ENCODE peak calls at places on chromosomes 3 and 15, in five cellular contexts. L is CD8-positive, alpha-beta T cell; Y is left ventricle myocardium inferior; C is WERI-Rb-1; J is tibial nerve. G is an unnamed sample.

GRCh38 chr3:138173769-138174420 is 826 bp downstream of the DBR1 start:
- DNase-seq in L (no peak), Y (no peak), C (no peak), J (no peak), G (peak; percentile 38)

GRCh38 chr15:60001642-60002527 is 2.2 kb upstream of the FOXB1 start:
- DNase-seq in L (no peak), Y (no peak), C (no peak), J (no peak), G (no peak)

GRCh38 chr15:39219608-39220007 is 361.3 kb upstream of the THBS1 start:
- DNase-seq in L (no peak), Y (no peak), C (no peak), J (no peak), G (no peak)

GRCh38 chr3:171784387-171784786 is 25.9 kb downstream of the PLD1 start:
- DNase-seq in L (no peak), Y (no peak), C (no peak), J (no peak), G (no peak)

GRCh38 chr3:2535206-2535605 is 436.5 kb downstream of the CNTN4 start:
- DNase-seq in L (no peak), Y (no peak), C (no peak), J (no peak), G (no peak)

GRCh38 chr3:147458995-147459704 is 50.0 kb downstream of the ZIC1 start:
- DNase-seq in L (no peak), Y (no peak), C (no peak), J (no peak), G (no peak)

GRCh38 chr15:88529021-88529630 is 17.4 kb downstream of the DET1 start:
- DNase-seq in L (no peak), Y (no peak), C (no peak), J (no peak), G (no peak)

GRCh38 chr15:85558747-85559327 is 178.4 kb downstream of the AKAP13 start:
- DNase-seq in L (no peak), Y (no peak), C (no peak), J (no peak), G (no peak)

GRCh38 chr3:169026543-169027181 is 636.9 kb downstream of the MECOM start:
- DNase-seq in L (no peak), Y (no peak), C (no peak), J (no peak), G (no peak)

GRCh38 chr15:86620636-86621349 is 541.1 kb downstream of the AGBL1 start:
- DNase-seq in L (no peak), Y (no peak), C (no peak), J (no peak), G (peak; percentile 90)

DNA sequence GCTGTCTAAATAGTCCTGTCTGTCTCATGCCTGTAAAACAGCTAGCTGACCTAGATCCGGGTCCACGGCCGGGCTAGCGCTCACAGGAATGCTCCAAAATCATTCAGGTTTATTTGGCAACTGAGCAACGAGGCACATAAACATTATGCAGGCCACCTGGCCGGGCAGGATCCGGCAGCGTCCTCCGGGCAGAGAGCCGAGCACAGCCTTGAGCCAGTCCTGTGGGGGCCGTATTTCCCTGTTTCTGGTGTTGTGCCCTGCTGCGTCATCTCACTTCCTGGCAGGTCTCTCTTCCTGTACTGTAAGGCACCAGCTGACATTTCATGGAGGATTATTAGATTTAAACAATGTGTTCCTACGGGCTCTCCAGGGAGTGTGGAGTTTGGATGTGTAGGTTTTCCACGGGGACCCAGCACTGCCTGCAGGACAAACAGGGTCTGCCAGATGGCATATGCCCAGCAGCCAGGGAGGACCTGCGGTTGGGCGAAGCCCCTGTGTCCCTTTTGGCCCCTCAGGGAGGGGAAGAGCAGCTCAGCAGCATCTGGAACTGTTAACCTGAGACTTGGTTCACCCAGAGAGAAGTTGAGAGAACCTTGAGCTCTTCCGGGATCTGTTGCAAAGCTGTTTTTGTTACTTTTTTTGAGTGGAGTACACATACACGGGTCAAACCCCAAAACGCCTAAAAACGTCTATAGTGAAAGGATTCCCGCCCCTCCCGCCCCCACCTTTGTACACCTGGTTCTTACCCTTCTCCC is 16.5 kb upstream of the LRRK1 start:
- DNase-seq in L (no peak), Y (peak; percentile 65), C (no peak), J (peak; percentile 68), G (no peak)
- H3K4me3 ChIP-seq in L (no peak overlapping the region), Y (peak overlapping the region; percentile 52), C (no peak overlapping the region), J (peak overlapping the region; percentile 20), G (no peak overlapping the region)

DNA sequence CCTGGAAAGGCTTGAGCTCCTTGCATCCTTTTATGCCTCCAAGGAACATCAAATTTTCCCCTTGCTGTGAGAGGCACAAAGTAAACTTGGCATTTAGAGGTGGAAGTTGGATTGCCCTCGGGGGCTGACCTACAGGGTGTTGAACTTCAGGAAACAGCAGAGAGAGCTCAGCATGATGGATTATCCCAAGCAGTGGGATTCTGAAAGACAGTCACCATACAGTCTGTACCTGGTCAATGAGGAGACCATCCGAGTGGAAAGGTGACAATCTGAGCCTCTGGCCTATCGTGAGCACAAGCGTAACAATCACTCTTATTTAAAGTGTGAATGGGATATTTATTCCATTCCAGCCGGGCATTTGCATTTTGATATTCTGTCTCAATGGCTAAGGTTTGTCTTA is 105.6 kb upstream of the NECTIN3 start:
- DNase-seq in L (no peak), Y (no peak), C (no peak), J (no peak), G (no peak)
- H3K9me3 ChIP-seq in L (no peaks in the 10 kb centered on the region), Y (peaks cover 69% of the 10 kb centered on the region), C (peaks cover 3% of the 10 kb centered on the region), J (no peaks in the 10 kb centered on the region), G (no peaks in the 10 kb centered on the region)

GRCh38 chr15:40846846-40847224 is 3.0 kb downstream of the SPINT1 start:
- DNase-seq in L (no peak), Y (no peak), C (no peak), J (no peak), G (no peak)
- H3K4me3 ChIP-seq in L (no peak overlapping the region), Y (no peak overlapping the region), C (no peak overlapping the region), J (no peak overlapping the region), G (no peak overlapping the region)

GRCh38 chr3:44721231-44722102 is 8.0 kb upstream of the ZNF501 start:
- DNase-seq in L (no peak), Y (no peak), C (no peak), J (no peak), G (no peak)
- H3K9me3 ChIP-seq in L (peaks cover 62% of the 10 kb centered on the region), Y (peaks cover 100% of the 10 kb centered on the region), C (peaks cover 41% of the 10 kb centered on the region), J (peaks cover 12% of the 10 kb centered on the region), G (peaks cover 16% of the 10 kb centered on the region)

GRCh38 chr3:30539772-30540171 is 66.6 kb upstream of the TGFBR2 start:
- DNase-seq in L (no peak), Y (no peak), C (no peak), J (no peak), G (no peak)

GRCh38 chr3:30538787-30539186 is 67.6 kb upstream of the TGFBR2 start:
- DNase-seq in L (no peak), Y (no peak), C (no peak), J (no peak), G (peak; percentile 41)

GRCh38 chr3:30531017-30531570 is 75.3 kb upstream of the TGFBR2 start:
- DNase-seq in L (no peak), Y (no peak), C (no peak), J (no peak), G (no peak)

GRCh38 chr3:30539214-30539613 is 67.2 kb upstream of the TGFBR2 start:
- DNase-seq in L (no peak), Y (no peak), C (no peak), J (no peak), G (no peak)

DNA sequence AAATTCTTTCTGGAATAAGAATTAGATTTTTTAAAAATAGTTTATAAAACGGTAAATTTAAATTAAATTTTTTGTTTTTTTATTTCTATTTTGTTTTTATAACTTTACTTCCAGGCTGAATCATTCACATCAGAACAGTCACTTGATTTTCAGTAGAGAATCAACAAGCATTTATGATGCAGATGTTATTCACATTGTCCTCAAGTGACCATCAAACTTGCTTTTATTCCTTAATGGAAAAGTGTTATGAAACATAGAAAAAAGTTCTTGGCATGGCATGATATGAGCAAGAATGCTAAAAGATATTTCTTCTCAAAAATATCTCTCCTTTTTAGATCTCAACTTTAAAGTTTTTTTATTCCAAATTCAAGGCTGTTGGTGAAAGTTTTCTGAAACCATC is 70.9 kb upstream of the TGFBR2 start:
- DNase-seq in L (no peak), Y (no peak), C (no peak), J (no peak), G (no peak)
- H3K4me3 ChIP-seq in L (no peak overlapping the region), Y (no peak overlapping the region), C (no peak overlapping the region), J (no peak overlapping the region), G (no peak overlapping the region)